ENCODE peak calls at places on chromosomes 6 and 20, in four cellular contexts. W, L, D and A are unnamed samples.

GRCh38 chr6:41536884-41537347 is 9.3 kb upstream of the FOXP4 start:
- DNase-seq in W (no peak), L (peak; percentile 44), D (no peak), A (no peak)

GRCh38 chr6:116472710-116473109 is 11.5 kb downstream of the CALHM6 start:
- DNase-seq in W (no peak), L (no peak), D (no peak), A (no peak)

GRCh38 chr6:73180718-73181619 is 44.3 kb downstream of the KHDC1L start:
- DNase-seq in W (peak; percentile 34), L (peak; percentile 65), D (no peak), A (peak; percentile 10)

GRCh38 chr6:53829698-53830221 is 35.0 kb downstream of the LRRC1 start:
- DNase-seq in W (no peak), L (no peak), D (no peak), A (no peak)

GRCh38 chr20:49676581-49677291 is 36.9 kb downstream of the B4GALT5 start:
- DNase-seq in W (no peak), L (peak; percentile 73), D (no peak), A (no peak)

GRCh38 chr20:41178904-41179432 is 41.6 kb downstream of the PLCG1 start:
- DNase-seq in W (peak; percentile 23), L (no peak), D (no peak), A (no peak)

GRCh38 chr6:21022343-21023107 is 488.3 kb downstream of the CDKAL1 start:
- DNase-seq in W (peak; percentile 60), L (no peak), D (no peak), A (peak; percentile 34)

GRCh38 chr6:130965657-130966056 is 97.4 kb downstream of the EPB41L2 start:
- DNase-seq in W (no peak), L (no peak), D (no peak), A (no peak)

GRCh38 chr6:107805504-107805903 is 18.6 kb downstream of the SCML4 start:
- DNase-seq in W (no peak), L (no peak), D (no peak), A (no peak)

GRCh38 chr6:44064089-44064947 is 62.9 kb downstream of the MRPL14 start:
- DNase-seq in W (peak; percentile 31), L (no peak), D (no peak), A (no peak)

GRCh38 chr6:1200706-1201105 is 111.2 kb upstream of the FOXQ1 start:
- DNase-seq in W (no peak), L (no peak), D (no peak), A (peak; percentile 63)